ENCODE peak calls at places on chromosome 11, in seven cellular contexts. K, M, G, N, D, Q and O are unnamed samples.

GRCh38 chr11:44575288-44575672 is 9.8 kb downstream of the CD82 start:
- DNase-seq in K (peak), M (no peak), G (peak), N (no peak), D (peak), Q (peak), O (no peak)

GRCh38 chr11:70536051-70536877 is 137.9 kb downstream of the CTTN start:
- DNase-seq in K (peak), M (no peak), G (no peak), N (no peak), D (no peak), Q (no peak), O (no peak)

GRCh38 chr11:126426820-126427749 is 71.6 kb downstream of the ST3GAL4 start:
- DNase-seq in K (no peak), M (no peak), G (no peak), N (no peak), D (peak), Q (no peak), O (no peak)

GRCh38 chr11:72581067-72581466 is 93.2 kb downstream of the PDE2A start:
- DNase-seq in K (peak), M (no peak), G (no peak), N (no peak), D (no peak), Q (no peak), O (no peak)

GRCh38 chr11:104319396-104319795 is 155.4 kb upstream of the PDGFD start:
- DNase-seq in K (no peak), M (no peak), G (no peak), N (no peak), D (peak), Q (no peak), O (no peak)

GRCh38 chr11:117986981-117987495 is 844 bp downstream of the IL10RA start:
- DNase-seq in K (peak), M (no peak), G (no peak), N (peak), D (peak), Q (peak), O (no peak)

GRCh38 chr11:66082936-66083698 is 13.0 kb downstream of the PACS1 start:
- DNase-seq in K (no peak), M (no peak), G (no peak), N (no peak), D (peak), Q (peak), O (no peak)

GRCh38 chr11:48182860-48183526 is 33.6 kb upstream of the OR4B1 start:
- DNase-seq in K (no peak), M (no peak), G (no peak), N (no peak), D (no peak), Q (no peak), O (no peak)

GRCh38 chr11:69460540-69461257 is 20.8 kb upstream of the LINC01488 start:
- DNase-seq in K (no peak), M (no peak), G (peak), N (no peak), D (peak), Q (peak), O (no peak)

GRCh38 chr11:75468534-75469340 is 35.7 kb upstream of the KLHL35 start:
- DNase-seq in K (no peak), M (peak), G (no peak), N (no peak), D (peak), Q (peak), O (peak)

GRCh38 chr11:128327274-128327673 is 260.1 kb downstream of the ETS1 start:
- DNase-seq in K (no peak), M (no peak), G (no peak), N (no peak), D (no peak), Q (no peak), O (no peak)

GRCh38 chr11:122863704-122864326 is 18.7 kb upstream of the JHY start:
- DNase-seq in K (no peak), M (peak), G (no peak), N (no peak), D (peak), Q (peak), O (peak)

GRCh38 chr11:37712246-37712645 is 1114.2 kb upstream of the RAG2 start:
- DNase-seq in K (no peak), M (no peak), G (no peak), N (no peak), D (peak), Q (peak), O (peak)

GRCh38 chr11:33500865-33501479 is 199.7 kb downstream of the C11orf91 start:
- DNase-seq in K (no peak), M (no peak), G (no peak), N (no peak), D (peak), Q (peak), O (no peak)

GRCh38 chr11:112525270-112525669 is 264.6 kb upstream of the PLET1 start:
- DNase-seq in K (no peak), M (peak), G (no peak), N (no peak), D (no peak), Q (peak), O (no peak)

GRCh38 chr11:9802291-9802861 is 138.5 kb downstream of the SWAP70 start:
- DNase-seq in K (no peak), M (no peak), G (no peak), N (no peak), D (peak), Q (peak), O (no peak)

GRCh38 chr11:44785856-44786606 is 59.3 kb downstream of the TSPAN18 start:
- DNase-seq in K (no peak), M (no peak), G (peak), N (no peak), D (no peak), Q (no peak), O (peak)

GRCh38 chr11:47766363-47767227 is 546 bp downstream of the FNBP4 start:
- DNase-seq in K (peak), M (peak), G (peak), N (peak), D (peak), Q (peak), O (peak)

GRCh38 chr11:90220391-90220790 is 2.5 kb downstream of the CHORDC1 start:
- DNase-seq in K (no peak), M (no peak), G (no peak), N (no peak), D (peak), Q (peak), O (no peak)

GRCh38 chr11:117970400-117971024 is 15.7 kb upstream of the IL10RA start:
- DNase-seq in K (no peak), M (peak), G (no peak), N (no peak), D (peak), Q (peak), O (no peak)

GRCh38 chr11:79434263-79434662 is 6.6 kb downstream of the TENM4 start:
- DNase-seq in K (no peak), M (no peak), G (no peak), N (no peak), D (no peak), Q (no peak), O (no peak)

GRCh38 chr11:106480581-106481185 is 403.2 kb downstream of the AASDHPPT start:
- DNase-seq in K (no peak), M (no peak), G (no peak), N (no peak), D (peak), Q (no peak), O (no peak)

GRCh38 chr11:31783264-31783663 is 27.9 kb downstream of the PAX6 start:
- DNase-seq in K (no peak), M (no peak), G (no peak), N (no peak), D (no peak), Q (no peak), O (no peak)

GRCh38 chr11:66012371-66012945 is 650 bp downstream of the CST6 start:
- DNase-seq in K (no peak), M (no peak), G (no peak), N (no peak), D (peak), Q (no peak), O (no peak)

GRCh38 chr11:78022397-78023396 is at the start of gene KCTD14:
- DNase-seq in K (no peak), M (no peak), G (no peak), N (no peak), D (peak), Q (no peak), O (no peak)

GRCh38 chr11:59158206-59159068 is 13.5 kb upstream of the DTX4 start:
- DNase-seq in K (peak), M (peak), G (peak), N (no peak), D (peak), Q (peak), O (peak)